ENCODE peak calls at places on chromosomes 7 and 10, in ten cellular contexts. T is mesenchymal stem cell; U is cardiac fibroblast; R is activated T-cell treated with anti-CD3 and anti-CD28 coated beads for 1 hour; G is naive thymus-derived CD8-positive, alpha-beta T cell; P is astrocyte of the cerebellum; Z is uterus; K is thyroid gland; V is GM10248; M is EH. C is an unnamed sample.
A peak's percentile ranks its signal among the peaks of the same experiment; 100 is the strongest.

GRCh38 chr7:36583318-36583717 is 141.0 kb downstream of the AOAH start:
- DNase-seq in K (no peak), Z (no peak), M (no peak), R (no peak), T (peak; percentile 35), G (no peak), V (no peak), P (no peak), U (peak; percentile 15), C (no peak)

GRCh38 chr7:157890921-157891401 is 554.2 kb downstream of the DNAJB6 start:
- DNase-seq in Z (no peak), T (no peak), P (no peak), K (no peak), M (no peak), V (no peak), R (no peak), G (peak; percentile 16), U (no peak), C (no peak)

GRCh38 chr10:88731296-88731695 is 25.2 kb downstream of the LIPK start:
- DNase-seq in R (no peak), P (no peak), K (no peak), T (no peak), U (no peak), V (no peak), Z (no peak), M (peak; percentile 7), G (no peak), C (no peak)

GRCh38 chr7:70890147-70890969 is 241.6 kb upstream of the GALNT17 start:
- DNase-seq in M (no peak), G (no peak), R (no peak), P (no peak), Z (no peak), U (no peak), K (no peak), V (no peak), T (no peak), C (no peak)

GRCh38 chr10:87868277-87868676 is 4.9 kb downstream of the PTEN start:
- DNase-seq in P (no peak), R (no peak), V (no peak), T (no peak), K (no peak), G (no peak), Z (no peak), U (peak; percentile 24), M (peak; percentile 30), C (no peak)

GRCh38 chr7:114711244-114711643 is 210.7 kb upstream of the MDFIC start:
- DNase-seq in P (no peak), G (no peak), T (no peak), Z (no peak), M (no peak), R (no peak), K (no peak), V (no peak), U (no peak), C (no peak)

GRCh38 chr7:36723951-36724664 is at the start of gene AOAH:
- DNase-seq in U (no peak), K (peak; percentile 34), P (no peak), R (peak; percentile 58), T (no peak), Z (no peak), M (no peak), V (peak; percentile 64), G (peak; percentile 78), C (peak; percentile 64)

GRCh38 chr10:101367569-101368453 is 13.8 kb downstream of the BTRC start:
- DNase-seq in K (no peak), R (no peak), T (peak; percentile 46), U (peak; percentile 94), G (no peak), P (peak; percentile 45), V (no peak), Z (no peak), M (peak; percentile 75), C (no peak)

GRCh38 chr10:35448687-35449662 is 112.7 kb downstream of the CCNY start:
- DNase-seq in V (no peak), T (peak; percentile 13), U (peak; percentile 46), G (no peak), R (no peak), P (no peak), Z (no peak), K (peak; percentile 42), M (no peak), C (no peak)